ENCODE peak calls at places on chromosomes 4 and X, in seven cellular contexts. One of them, this sample, is unnamed.

GRCh38 chr4:17155486-17155885 is 257.0 kb upstream of the LDB2 start:
- DNase-seq in WTC11: no peak
- DNase-seq in T follicular helper cell: no peak
- DNase-seq in HepG2: no peak
- DNase-seq in GM04504: no peak
- DNase-seq in prostate gland: no peak
- DNase-seq in left colon: no peak
- DNase-seq in this sample: no peak

GRCh38 chrX:142084611-142085010 is 120.5 kb downstream of the MAGEC2 start:
- DNase-seq in T follicular helper cell: no peak
- DNase-seq in WTC11: no peak
- DNase-seq in left colon: no peak
- DNase-seq in GM04504: no peak
- DNase-seq in HepG2: no peak
- DNase-seq in prostate gland: no peak
- DNase-seq in this sample: no peak

GRCh38 chr4:147927377-147928137 is 195.7 kb downstream of the ARHGAP10 start:
- DNase-seq in WTC11: no peak
- DNase-seq in prostate gland: no peak
- DNase-seq in left colon: no peak
- DNase-seq in HepG2: no peak
- DNase-seq in GM04504: no peak
- DNase-seq in T follicular helper cell: no peak
- DNase-seq in this sample: no peak

GRCh38 chrX:78064152-78064551 is 39.9 kb upstream of the PGK1 start:
- DNase-seq in prostate gland: no peak
- DNase-seq in GM04504: no peak
- DNase-seq in left colon: no peak
- DNase-seq in T follicular helper cell: no peak
- DNase-seq in WTC11: no peak
- DNase-seq in HepG2: no peak
- DNase-seq in this sample: no peak

GRCh38 chr4:186201535-186202230 is 10.3 kb downstream of the CYP4V2 start:
- DNase-seq in prostate gland: no peak
- DNase-seq in T follicular helper cell: no peak
- DNase-seq in GM04504: no peak
- DNase-seq in WTC11: peak; percentile 53
- DNase-seq in left colon: no peak
- DNase-seq in HepG2: peak; percentile 59
- DNase-seq in this sample: peak; percentile 67

GRCh38 chrX:40068048-40068447 is 29.7 kb downstream of the BCOR start:
- DNase-seq in WTC11: no peak
- DNase-seq in GM04504: no peak
- DNase-seq in HepG2: no peak
- DNase-seq in left colon: no peak
- DNase-seq in T follicular helper cell: no peak
- DNase-seq in prostate gland: no peak
- DNase-seq in this sample: peak; percentile 59

GRCh38 chr4:113026556-113026955 is 22.9 kb upstream of the ANK2 start:
- DNase-seq in left colon: no peak
- DNase-seq in GM04504: no peak
- DNase-seq in prostate gland: no peak
- DNase-seq in WTC11: no peak
- DNase-seq in T follicular helper cell: no peak
- DNase-seq in HepG2: no peak
- DNase-seq in this sample: no peak

GRCh38 chr4:146134761-146135160 is 40.8 kb upstream of the LSM6 start:
- DNase-seq in HepG2: no peak
- DNase-seq in prostate gland: peak; percentile 92
- DNase-seq in left colon: peak; percentile 69
- DNase-seq in WTC11: no peak
- DNase-seq in T follicular helper cell: no peak
- DNase-seq in GM04504: no peak
- DNase-seq in this sample: no peak

GRCh38 chr4:106355193-106355592 is 13.4 kb downstream of the GIMD1 start:
- DNase-seq in T follicular helper cell: no peak
- DNase-seq in WTC11: peak; percentile 21
- DNase-seq in prostate gland: no peak
- DNase-seq in GM04504: no peak
- DNase-seq in left colon: no peak
- DNase-seq in HepG2: no peak
- DNase-seq in this sample: no peak

GRCh38 chr4:151991001-151991883 is 230.4 kb upstream of the GATB start:
- DNase-seq in HepG2: no peak
- DNase-seq in left colon: no peak
- DNase-seq in T follicular helper cell: no peak
- DNase-seq in WTC11: no peak
- DNase-seq in GM04504: no peak
- DNase-seq in prostate gland: no peak
- DNase-seq in this sample: no peak

GRCh38 chrX:118739577-118739976 is 12.2 kb downstream of the IL13RA1 start:
- DNase-seq in T follicular helper cell: no peak
- DNase-seq in HepG2: no peak
- DNase-seq in left colon: no peak
- DNase-seq in GM04504: no peak
- DNase-seq in prostate gland: no peak
- DNase-seq in WTC11: no peak
- DNase-seq in this sample: no peak

GRCh38 chr4:124177647-124178425 is 534.7 kb downstream of the ANKRD50 start:
- DNase-seq in prostate gland: no peak
- DNase-seq in HepG2: no peak
- DNase-seq in GM04504: no peak
- DNase-seq in T follicular helper cell: no peak
- DNase-seq in WTC11: no peak
- DNase-seq in left colon: no peak
- DNase-seq in this sample: peak; percentile 66

GRCh38 chrX:153573999-153574398 is 24.9 kb downstream of the CCNQ start:
- DNase-seq in left colon: no peak
- DNase-seq in T follicular helper cell: no peak
- DNase-seq in GM04504: no peak
- DNase-seq in HepG2: no peak
- DNase-seq in WTC11: no peak
- DNase-seq in prostate gland: no peak
- DNase-seq in this sample: no peak

GRCh38 chr4:82774711-82775171 is 23.9 kb downstream of the SCD5 start:
- DNase-seq in WTC11: no peak
- DNase-seq in prostate gland: no peak
- DNase-seq in GM04504: no peak
- DNase-seq in left colon: no peak
- DNase-seq in HepG2: no peak
- DNase-seq in T follicular helper cell: no peak
- DNase-seq in this sample: no peak

GRCh38 chrX:154712781-154713391 is 38.0 kb downstream of the GAB3 start:
- DNase-seq in HepG2: no peak
- DNase-seq in WTC11: no peak
- DNase-seq in T follicular helper cell: no peak
- DNase-seq in GM04504: no peak
- DNase-seq in left colon: no peak
- DNase-seq in prostate gland: no peak
- DNase-seq in this sample: no peak

GRCh38 chr4:27024807-27025206 is 164.2 kb downstream of the STIM2 start:
- DNase-seq in HepG2: no peak
- DNase-seq in left colon: no peak
- DNase-seq in GM04504: no peak
- DNase-seq in T follicular helper cell: no peak
- DNase-seq in prostate gland: no peak
- DNase-seq in WTC11: peak; percentile 23
- DNase-seq in this sample: no peak

GRCh38 chrX:20433376-20433775 is 166.7 kb upstream of the RPS6KA3 start:
- DNase-seq in T follicular helper cell: no peak
- DNase-seq in WTC11: no peak
- DNase-seq in HepG2: no peak
- DNase-seq in left colon: no peak
- DNase-seq in prostate gland: no peak
- DNase-seq in GM04504: no peak
- DNase-seq in this sample: no peak

GRCh38 chr4:185640809-185641675 is 105.7 kb upstream of the PDLIM3 start:
- DNase-seq in WTC11: no peak
- DNase-seq in prostate gland: peak; percentile 55
- DNase-seq in HepG2: peak; percentile 76
- DNase-seq in GM04504: peak; percentile 37
- DNase-seq in T follicular helper cell: no peak
- DNase-seq in left colon: no peak
- DNase-seq in this sample: peak; percentile 70

GRCh38 chr4:167652267-167652666 is 418.0 kb upstream of the SPOCK3 start:
- DNase-seq in GM04504: no peak
- DNase-seq in left colon: no peak
- DNase-seq in prostate gland: no peak
- DNase-seq in HepG2: no peak
- DNase-seq in T follicular helper cell: no peak
- DNase-seq in WTC11: no peak
- DNase-seq in this sample: no peak

GRCh38 chr4:1766336-1767057 is 26.6 kb upstream of the FGFR3 start:
- DNase-seq in prostate gland: no peak
- DNase-seq in HepG2: peak; percentile 84
- DNase-seq in T follicular helper cell: no peak
- DNase-seq in WTC11: peak; percentile 39
- DNase-seq in GM04504: no peak
- DNase-seq in left colon: no peak
- DNase-seq in this sample: peak; percentile 66

GRCh38 chrX:39705299-39705698 is 392.5 kb downstream of the BCOR start:
- DNase-seq in HepG2: no peak
- DNase-seq in prostate gland: peak; percentile 39
- DNase-seq in left colon: peak; percentile 57
- DNase-seq in T follicular helper cell: no peak
- DNase-seq in GM04504: peak; percentile 66
- DNase-seq in WTC11: no peak
- DNase-seq in this sample: peak; percentile 61

GRCh38 chr4:3475041-3475712 is 12.1 kb downstream of the DOK7 start:
- DNase-seq in left colon: no peak
- DNase-seq in GM04504: no peak
- DNase-seq in prostate gland: no peak
- DNase-seq in WTC11: no peak
- DNase-seq in HepG2: no peak
- DNase-seq in T follicular helper cell: no peak
- DNase-seq in this sample: no peak

GRCh38 chr4:101127176-101127790 is 220.0 kb downstream of the PPP3CA start:
- DNase-seq in T follicular helper cell: no peak
- DNase-seq in prostate gland: no peak
- DNase-seq in left colon: no peak
- DNase-seq in HepG2: no peak
- DNase-seq in GM04504: no peak
- DNase-seq in WTC11: no peak
- DNase-seq in this sample: no peak

GRCh38 chrX:154419688-154420401 is 8.5 kb downstream of the TAFAZZIN start:
- DNase-seq in WTC11: no peak
- DNase-seq in GM04504: no peak
- DNase-seq in HepG2: no peak
- DNase-seq in prostate gland: no peak
- DNase-seq in left colon: no peak
- DNase-seq in T follicular helper cell: no peak
- DNase-seq in this sample: no peak

GRCh38 chrX:74535211-74535621 is 79.2 kb downstream of the RLIM start:
- DNase-seq in GM04504: peak; percentile 23
- DNase-seq in T follicular helper cell: no peak
- DNase-seq in prostate gland: peak; percentile 4
- DNase-seq in left colon: no peak
- DNase-seq in HepG2: peak; percentile 16
- DNase-seq in WTC11: peak; percentile 16
- DNase-seq in this sample: peak; percentile 29